ENCODE peak calls at places on chromosome 20, in nine cellular contexts. K is IMR-90; T is right lobe of liver; J is CD4-positive, alpha-beta T cell; D is GM23248; Z is CD8-positive, alpha-beta memory T cell; R is AG04450; O is ovary; M is fibroblast of lung. Y is an unnamed sample.

GRCh38 chr20:58199058-58199457 is 29.4 kb downstream of the ANKRD60 start:
- DNase-seq in K (no peak), T (no peak), J (no peak), D (no peak), Z (no peak), R (no peak), O (no peak), M (no peak), Y (no peak)

GRCh38 chr20:2752631-2753455 is 47.6 kb downstream of the CPXM1 start:
- DNase-seq in K (peak; percentile 30), T (peak; percentile 48), J (peak; percentile 40), D (peak; percentile 70), Z (peak; percentile 57), R (no peak), O (peak; percentile 44), M (peak; percentile 28), Y (no peak)

GRCh38 chr20:10795286-10796026 is 121.7 kb upstream of the JAG1 start:
- DNase-seq in K (no peak), T (no peak), J (no peak), D (no peak), Z (no peak), R (no peak), O (no peak), M (no peak), Y (no peak)

GRCh38 chr20:50330504-50331313 is 140.1 kb downstream of the CEBPB start:
- DNase-seq in K (no peak), T (no peak), J (no peak), D (no peak), Z (no peak), R (no peak), O (no peak), M (no peak), Y (peak; percentile 62)

GRCh38 chr20:2006452-2007381 is 12.9 kb upstream of the PDYN start:
- DNase-seq in K (peak; percentile 30), T (no peak), J (peak; percentile 13), D (peak; percentile 90), Z (no peak), R (peak; percentile 1), O (no peak), M (peak; percentile 51), Y (no peak)

GRCh38 chr20:50586531-50587232 is 76.5 kb downstream of the PTPN1 start:
- DNase-seq in K (no peak), T (no peak), J (no peak), D (no peak), Z (no peak), R (no peak), O (no peak), M (no peak), Y (no peak)

GRCh38 chr20:10761786-10762185 is 88.0 kb upstream of the JAG1 start:
- DNase-seq in K (peak; percentile 58), T (no peak), J (no peak), D (no peak), Z (no peak), R (no peak), O (no peak), M (peak; percentile 62), Y (no peak)

GRCh38 chr20:57195023-57195758 is 71.2 kb downstream of the BMP7 start:
- DNase-seq in K (peak; percentile 48), T (no peak), J (no peak), D (peak; percentile 99), Z (no peak), R (no peak), O (no peak), M (no peak), Y (no peak)

GRCh38 chr20:18056174-18057105 is 1.3 kb downstream of the OVOL2 start:
- DNase-seq in K (no peak), T (peak; percentile 46), J (no peak), D (peak; percentile 25), Z (no peak), R (no peak), O (no peak), M (peak; percentile 8), Y (no peak)

GRCh38 chr20:18001131-18001921 is 32.5 kb downstream of the MGME1 start:
- DNase-seq in K (peak; percentile 69), T (peak; percentile 86), J (no peak), D (peak; percentile 94), Z (no peak), R (no peak), O (peak; percentile 69), M (peak; percentile 75), Y (peak; percentile 67)

GRCh38 chr20:46060301-46060881 is 29.4 kb downstream of the NCOA5 start:
- DNase-seq in K (no peak), T (no peak), J (no peak), D (no peak), Z (no peak), R (no peak), O (no peak), M (no peak), Y (no peak)

GRCh38 chr20:10949930-10950783 is 276.4 kb upstream of the JAG1 start:
- DNase-seq in K (no peak), T (no peak), J (no peak), D (no peak), Z (no peak), R (no peak), O (no peak), M (no peak), Y (no peak)

GRCh38 chr20:50726955-50727791 is 4.2 kb upstream of the PARD6B start:
- DNase-seq in K (no peak), T (peak; percentile 5), J (no peak), D (peak; percentile 13), Z (no peak), R (no peak), O (no peak), M (no peak), Y (no peak)

GRCh38 chr20:58162976-58163375 is 65.5 kb downstream of the ANKRD60 start:
- DNase-seq in K (no peak), T (no peak), J (no peak), D (no peak), Z (no peak), R (no peak), O (no peak), M (no peak), Y (no peak)

GRCh38 chr20:4038676-4039075 is 23.3 kb upstream of the RNF24 start:
- DNase-seq in K (no peak), T (no peak), J (no peak), D (no peak), Z (no peak), R (no peak), O (no peak), M (no peak), Y (no peak)
- H3K27ac ChIP-seq in K (no peak overlapping the region), T (no peak overlapping the region), J (no peak overlapping the region), D (no peak overlapping the region), Z (peak overlapping the region; percentile 52), R (no peak overlapping the region), O (no peak overlapping the region), M (no peak overlapping the region), Y (no peak overlapping the region)

GRCh38 chr20:23131766-23132165 is 45.6 kb upstream of the CD93 start:
- DNase-seq in K (no peak), T (no peak), J (no peak), D (no peak), Z (no peak), R (no peak), O (no peak), M (no peak), Y (no peak)
- H3K27ac ChIP-seq in K (no peak overlapping the region), T (no peak overlapping the region), J (no peak overlapping the region), D (no peak overlapping the region), Z (peak overlapping the region; percentile 87), R (no peak overlapping the region), O (no peak overlapping the region), M (no peak overlapping the region), Y (peak overlapping the region; percentile 86)

DNA sequence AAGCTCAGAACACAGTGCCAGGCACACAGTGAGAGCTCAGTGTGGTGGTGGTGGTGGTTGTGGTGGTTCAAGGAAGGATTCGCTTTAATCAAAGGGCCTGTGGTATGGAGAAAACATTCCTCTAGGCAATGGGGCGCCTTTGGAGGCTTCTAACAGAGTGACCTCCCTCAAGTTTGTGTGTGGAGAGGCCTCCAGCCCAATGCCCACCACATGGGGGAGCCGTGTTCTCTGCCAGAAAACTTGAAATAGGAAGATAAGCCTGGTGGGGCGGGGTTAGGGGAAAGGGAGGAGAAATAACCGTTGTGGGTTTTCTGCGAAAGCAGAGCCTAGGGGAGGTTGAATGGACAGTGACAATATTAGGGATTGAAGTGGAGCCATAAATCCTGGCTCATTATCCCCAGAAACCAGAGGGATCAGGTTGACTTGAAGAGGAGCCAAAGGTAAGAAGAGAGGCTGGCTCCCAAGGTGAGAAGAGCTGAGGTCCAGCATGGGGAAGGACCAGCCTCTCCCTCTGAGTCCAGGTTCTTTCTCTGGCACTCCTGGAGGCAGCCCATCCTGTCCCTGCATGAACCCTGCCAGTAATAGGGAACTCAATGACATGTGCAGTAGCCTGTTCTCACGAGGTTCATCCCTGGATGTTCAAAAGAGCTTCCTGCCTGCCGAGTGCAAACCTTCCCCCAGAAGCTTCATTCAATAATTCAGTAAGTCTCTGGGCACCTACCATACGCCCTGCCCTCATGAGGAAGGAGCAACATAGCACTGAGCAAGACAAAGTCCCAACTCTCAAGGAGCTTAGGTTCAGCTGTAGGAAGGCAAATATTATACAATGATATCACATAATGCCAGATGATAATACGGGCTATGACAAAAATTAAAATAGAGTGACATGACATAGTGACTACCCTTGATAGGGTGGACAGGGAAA is 51.4 kb downstream of the TGM2 start:
- DNase-seq in K (no peak), T (no peak), J (no peak), D (no peak), Z (no peak), R (no peak), O (no peak), M (peak; percentile 26), Y (no peak)
- H3K27ac ChIP-seq in K (no peak overlapping the region), T (no peak overlapping the region), J (no peak overlapping the region), D (no peak overlapping the region), Z (no peak overlapping the region), R (no peak overlapping the region), O (no peak overlapping the region), M (no peak overlapping the region), Y (peak overlapping the region; percentile 52)

GRCh38 chr20:48735112-48735511 is 92.7 kb downstream of the PREX1 start:
- DNase-seq in K (no peak), T (no peak), J (no peak), D (no peak), Z (no peak), R (no peak), O (no peak), M (no peak), Y (no peak)

GRCh38 chr20:48737463-48738093 is 90.2 kb downstream of the PREX1 start:
- DNase-seq in K (no peak), T (no peak), J (no peak), D (no peak), Z (no peak), R (no peak), O (no peak), M (no peak), Y (no peak)

GRCh38 chr20:48738094-48738398 is 89.8 kb downstream of the PREX1 start:
- DNase-seq in K (no peak), T (no peak), J (no peak), D (no peak), Z (no peak), R (no peak), O (no peak), M (no peak), Y (no peak)

GRCh38 chr20:48736636-48737035 is 91.2 kb downstream of the PREX1 start:
- DNase-seq in K (no peak), T (no peak), J (no peak), D (no peak), Z (no peak), R (no peak), O (no peak), M (no peak), Y (no peak)

DNA sequence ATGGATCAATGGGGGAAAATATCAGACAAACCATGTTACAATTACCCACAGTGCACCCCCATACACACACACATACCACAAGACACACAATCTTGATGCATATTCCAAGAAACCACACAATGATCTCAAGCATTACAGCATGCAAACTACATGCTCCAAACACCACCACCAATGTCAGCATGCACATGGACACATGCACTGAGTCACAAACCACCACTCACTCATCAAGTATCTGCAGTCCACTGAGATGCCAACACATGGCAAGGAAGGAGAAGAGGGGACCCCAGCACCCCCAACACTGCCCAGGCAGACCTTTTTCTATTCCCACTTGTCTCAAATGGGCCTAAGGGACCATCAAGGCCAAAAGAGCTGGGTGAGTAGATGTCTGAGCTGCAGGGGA is 91.6 kb downstream of the PREX1 start:
- DNase-seq in K (peak; percentile 8), T (no peak), J (no peak), D (peak; percentile 19), Z (no peak), R (no peak), O (no peak), M (no peak), Y (no peak)
- H3K27ac ChIP-seq in K (no peak overlapping the region), T (no peak overlapping the region), J (no peak overlapping the region), D (no peak overlapping the region), Z (no peak overlapping the region), R (no peak overlapping the region), O (no peak overlapping the region), M (no peak overlapping the region), Y (no peak overlapping the region)